ENCODE peak calls at places on chromosomes 16 and 17, in nine cellular contexts. R, L, H, G, N, E, Z, T and O are unnamed samples.
A peak's percentile ranks its signal among the peaks of the same experiment; 100 is the strongest.

GRCh38 chr17:20920813-20921199 is 122.0 kb downstream of the USP22 start:
- DNase-seq in G (no peak), N (no peak), R (no peak), L (no peak), Z (no peak), E (no peak), T (no peak), H (no peak), O (no peak)

GRCh38 chr16:89200124-89200849 is at the start of gene SLC22A31:
- DNase-seq in H (peak; percentile 82), G (no peak), E (no peak), R (no peak), N (no peak), Z (no peak), T (no peak), L (no peak), O (no peak)

GRCh38 chr16:84453061-84453752 is 51.3 kb downstream of the MEAK7 start:
- DNase-seq in R (no peak), L (no peak), Z (no peak), H (peak; percentile 41), T (no peak), E (no peak), N (no peak), G (no peak), O (no peak)

GRCh38 chr16:3950343-3951193 is 70.1 kb upstream of the CREBBP start:
- DNase-seq in Z (no peak), H (peak; percentile 86), R (no peak), E (no peak), G (no peak), T (peak; percentile 95), N (no peak), L (peak; percentile 85), O (no peak)

GRCh38 chr16:30953511-30954124 is 3.9 kb upstream of the SETD1A start:
- DNase-seq in H (peak; percentile 69), T (peak; percentile 80), G (no peak), Z (peak; percentile 78), E (peak; percentile 76), R (peak; percentile 90), L (peak; percentile 83), N (no peak), O (no peak)

GRCh38 chr17:72423718-72424117 is 302.9 kb downstream of the SOX9 start:
- DNase-seq in N (no peak), H (no peak), E (no peak), T (no peak), Z (no peak), G (no peak), L (no peak), R (no peak), O (no peak)

GRCh38 chr17:75876938-75877751 is 1.2 kb downstream of the TRIM47 start:
- DNase-seq in R (no peak), L (peak; percentile 94), Z (no peak), E (no peak), G (no peak), N (no peak), H (peak; percentile 85), T (peak; percentile 98), O (no peak)

GRCh38 chr16:67146523-67147357 is 4.1 kb downstream of the B3GNT9 start:
- DNase-seq in E (no peak), T (no peak), G (no peak), H (no peak), Z (no peak), R (no peak), N (no peak), L (no peak), O (no peak)

GRCh38 chr17:57949649-57950048 is 5.6 kb downstream of the CUEDC1 start:
- DNase-seq in H (peak; percentile 77), E (no peak), R (no peak), L (no peak), T (no peak), G (no peak), Z (no peak), N (no peak), O (no peak)

GRCh38 chr17:13597723-13598347 is 3.9 kb downstream of the HS3ST3A1 start:
- DNase-seq in T (no peak), R (peak; percentile 67), H (no peak), L (peak; percentile 65), N (peak; percentile 28), E (no peak), Z (peak; percentile 50), G (no peak), O (no peak)

GRCh38 chr16:21667575-21667974 is 3.8 kb downstream of the OTOA start:
- DNase-seq in R (no peak), Z (no peak), H (no peak), G (no peak), N (no peak), L (no peak), T (no peak), E (no peak), O (no peak)
- H3K4me1 ChIP-seq in R (no peaks in the 10 kb centered on the region), Z (peaks cover 8% of the 10 kb centered on the region), H (no peaks in the 10 kb centered on the region), G (peaks cover 8% of the 10 kb centered on the region), N (no peaks in the 10 kb centered on the region), L (no peaks in the 10 kb centered on the region), T (peaks cover 4% of the 10 kb centered on the region), E (peaks cover 3% of the 10 kb centered on the region), O (peaks cover 3% of the 10 kb centered on the region)

GRCh38 chr17:29235904-29236303 is 10.8 kb upstream of the CRYBA1 start:
- DNase-seq in N (no peak), G (no peak), L (no peak), Z (no peak), R (no peak), E (no peak), T (no peak), H (no peak), O (no peak)

GRCh38 chr17:29240477-29240876 is 6.2 kb upstream of the CRYBA1 start:
- DNase-seq in N (no peak), L (no peak), T (no peak), E (no peak), R (no peak), Z (no peak), G (no peak), H (no peak), O (no peak)

GRCh38 chr17:29238133-29238850 is 8.4 kb upstream of the CRYBA1 start:
- DNase-seq in G (no peak), R (no peak), E (no peak), Z (no peak), N (no peak), L (no peak), H (no peak), T (no peak), O (no peak)

GRCh38 chr17:29241015-29241963 is 5.4 kb upstream of the CRYBA1 start:
- DNase-seq in G (no peak), R (no peak), T (peak; percentile 92), N (peak; percentile 80), E (peak; percentile 63), H (no peak), Z (no peak), L (no peak), O (no peak)

DNA sequence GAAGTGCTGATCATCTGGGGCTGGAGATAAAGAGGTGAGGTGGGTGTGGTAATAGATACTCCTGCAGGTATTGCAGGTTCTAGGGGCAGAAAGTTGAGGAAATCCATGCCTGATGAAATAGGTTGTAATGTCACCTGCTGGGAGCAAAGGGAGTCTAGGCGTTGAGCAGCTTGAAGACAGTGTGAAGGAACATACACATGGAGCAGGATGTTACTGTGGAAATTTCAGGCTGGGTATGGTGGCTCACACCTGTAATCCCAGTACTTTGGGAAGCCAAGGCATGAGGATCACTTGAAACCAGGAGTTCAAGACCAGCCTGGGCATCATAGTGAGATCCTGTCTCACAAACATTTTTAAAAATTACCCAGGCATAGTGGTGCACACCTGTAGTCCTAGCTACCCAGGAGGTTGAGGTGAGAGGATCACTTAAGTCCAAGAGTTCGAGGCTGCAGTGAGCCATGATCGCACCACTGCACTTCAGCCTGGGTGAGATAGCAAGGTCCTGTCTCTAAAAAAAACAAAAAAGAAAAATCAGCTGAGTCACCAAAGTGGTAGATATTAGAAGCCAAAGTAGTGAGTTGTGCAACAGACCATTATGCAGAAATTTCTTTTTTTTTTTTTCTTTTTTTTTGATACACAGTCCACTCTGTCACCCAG is 9.1 kb upstream of the CRYBA1 start:
- DNase-seq in H (no peak), R (no peak), Z (no peak), G (no peak), T (no peak), L (no peak), N (no peak), E (no peak), O (no peak)
- H3K27ac ChIP-seq in H (no peak overlapping the region), R (no peak overlapping the region), Z (no peak overlapping the region), G (no peak overlapping the region), T (no peak overlapping the region), L (no peak overlapping the region), N (no peak overlapping the region), E (no peak overlapping the region), O (no peak overlapping the region)

GRCh38 chr16:75481475-75481874 is 13.8 kb downstream of the CHST6 start:
- DNase-seq in R (no peak), L (no peak), H (no peak), N (no peak), G (no peak), T (no peak), Z (no peak), E (no peak), O (no peak)
- H3K4me1 ChIP-seq in R (no peaks in the 10 kb centered on the region), L (no peaks in the 10 kb centered on the region), H (no peaks in the 10 kb centered on the region), N (no peaks in the 10 kb centered on the region), G (peaks cover 4% of the 10 kb centered on the region), T (no peaks in the 10 kb centered on the region), Z (no peaks in the 10 kb centered on the region), E (no peaks in the 10 kb centered on the region), O (no peaks in the 10 kb centered on the region)

GRCh38 chr17:49554694-49555494 is 20.8 kb upstream of the NXPH3 start:
- DNase-seq in R (no peak), Z (no peak), T (peak; percentile 51), L (peak; percentile 48), G (no peak), H (no peak), E (no peak), N (no peak), O (no peak)

GRCh38 chr17:49553676-49554335 is 21.9 kb upstream of the NXPH3 start:
- DNase-seq in T (peak; percentile 35), R (no peak), N (no peak), G (no peak), Z (no peak), L (no peak), H (no peak), E (no peak), O (no peak)

GRCh38 chr17:49557204-49558024 is 18.3 kb upstream of the NXPH3 start:
- DNase-seq in G (no peak), Z (no peak), L (peak; percentile 49), E (no peak), H (no peak), N (no peak), R (peak; percentile 86), T (peak; percentile 60), O (no peak)

GRCh38 chr17:49555495-49556018 is 20.1 kb upstream of the NXPH3 start:
- DNase-seq in T (peak; percentile 53), G (no peak), Z (no peak), N (no peak), L (no peak), E (no peak), H (no peak), R (no peak), O (no peak)

DNA sequence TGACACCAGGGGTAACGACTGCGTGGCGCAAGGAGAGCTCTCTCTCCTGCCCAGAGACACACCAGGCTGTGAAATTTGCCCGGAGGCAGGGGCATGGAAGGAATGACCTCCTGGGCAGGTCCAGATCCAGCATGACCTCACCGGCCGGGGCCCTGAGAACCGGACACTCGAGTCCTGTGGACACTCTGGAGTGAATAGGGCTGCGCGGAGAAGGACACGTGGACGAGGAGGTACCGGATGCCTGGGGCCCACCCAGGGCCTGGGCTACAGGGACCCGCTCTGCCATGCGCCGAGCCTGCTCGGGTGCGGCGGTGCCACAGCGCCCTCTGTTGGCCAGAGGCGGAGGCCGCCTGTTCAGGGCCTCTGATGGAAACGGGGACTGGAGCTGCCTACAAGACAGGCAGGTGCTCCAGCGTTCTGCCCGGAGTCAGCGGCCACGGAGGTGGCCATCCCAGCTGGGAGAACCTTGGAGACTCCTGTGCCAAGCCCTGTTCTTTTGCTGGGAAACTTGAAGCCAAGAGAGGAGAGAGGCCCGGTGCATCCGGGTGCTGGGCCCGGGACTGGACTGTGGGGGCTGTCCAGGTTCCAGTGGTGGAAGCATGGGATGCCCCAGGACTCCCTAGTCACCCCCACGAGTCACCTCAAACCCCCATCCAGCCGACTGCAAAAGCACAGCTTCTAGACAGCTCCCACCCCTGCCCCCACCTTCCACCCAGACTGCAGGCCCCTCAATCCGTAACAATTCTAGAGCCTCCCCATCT is 19.3 kb upstream of the NXPH3 start:
- DNase-seq in R (peak; percentile 80), Z (peak; percentile 84), H (peak; percentile 82), N (no peak), E (peak; percentile 81), G (no peak), L (peak; percentile 86), T (peak; percentile 90), O (peak; percentile 51)
- H3K27ac ChIP-seq in R (no peak overlapping the region), Z (no peak overlapping the region), H (no peak overlapping the region), N (no peak overlapping the region), E (no peak overlapping the region), G (no peak overlapping the region), L (no peak overlapping the region), T (no peak overlapping the region), O (no peak overlapping the region)